ENCODE peak calls at places on chromosomes 4 and X, in eight cellular contexts. One of them, this sample, is unnamed.

GRCh38 chr4:108393870-108394269 is 225.1 kb upstream of the LEF1 start:
- DNase-seq in endothelial cell of umbilical vein: no peak
- DNase-seq in HCT116: no peak
- DNase-seq in uterus: no peak
- DNase-seq in tibial nerve: no peak
- DNase-seq in A549: no peak
- DNase-seq in heart left ventricle: no peak
- DNase-seq in suprapubic skin: no peak
- DNase-seq in this sample: no peak

GRCh38 chr4:151407466-151408379 is 1.3 kb upstream of the FHIP1A start:
- DNase-seq in endothelial cell of umbilical vein: no peak
- DNase-seq in HCT116: no peak
- DNase-seq in uterus: peak
- DNase-seq in tibial nerve: no peak
- DNase-seq in A549: no peak
- DNase-seq in heart left ventricle: peak
- DNase-seq in suprapubic skin: peak
- DNase-seq in this sample: peak

GRCh38 chrX:69079278-69079677 is 86.0 kb downstream of the PJA1 start:
- DNase-seq in endothelial cell of umbilical vein: no peak
- DNase-seq in HCT116: no peak
- DNase-seq in uterus: no peak
- DNase-seq in tibial nerve: no peak
- DNase-seq in A549: no peak
- DNase-seq in heart left ventricle: no peak
- DNase-seq in suprapubic skin: peak
- DNase-seq in this sample: no peak

GRCh38 chr4:79044260-79044659 is 105.0 kb upstream of the PAQR3 start:
- DNase-seq in endothelial cell of umbilical vein: no peak
- DNase-seq in HCT116: no peak
- DNase-seq in uterus: no peak
- DNase-seq in tibial nerve: no peak
- DNase-seq in A549: no peak
- DNase-seq in heart left ventricle: no peak
- DNase-seq in suprapubic skin: no peak
- DNase-seq in this sample: no peak

GRCh38 chrX:78329486-78329885 is 2.1 kb upstream of the CYSLTR1 start:
- DNase-seq in endothelial cell of umbilical vein: no peak
- DNase-seq in HCT116: no peak
- DNase-seq in uterus: no peak
- DNase-seq in tibial nerve: no peak
- DNase-seq in A549: no peak
- DNase-seq in heart left ventricle: no peak
- DNase-seq in suprapubic skin: no peak
- DNase-seq in this sample: no peak

GRCh38 chr4:189613202-189613601 is 327.5 kb upstream of the FRG1 start:
- DNase-seq in endothelial cell of umbilical vein: no peak
- DNase-seq in HCT116: no peak
- DNase-seq in uterus: no peak
- DNase-seq in tibial nerve: no peak
- DNase-seq in A549: no peak
- DNase-seq in heart left ventricle: no peak
- DNase-seq in suprapubic skin: no peak
- DNase-seq in this sample: no peak

GRCh38 chrX:19512961-19513360 is 2.3 kb downstream of the MAP3K15 start:
- DNase-seq in endothelial cell of umbilical vein: no peak
- DNase-seq in HCT116: no peak
- DNase-seq in uterus: no peak
- DNase-seq in tibial nerve: no peak
- DNase-seq in A549: no peak
- DNase-seq in heart left ventricle: no peak
- DNase-seq in suprapubic skin: no peak
- DNase-seq in this sample: peak

GRCh38 chrX:87098477-87098876 is 419.1 kb upstream of the KLHL4 start:
- DNase-seq in endothelial cell of umbilical vein: no peak
- DNase-seq in HCT116: no peak
- DNase-seq in uterus: no peak
- DNase-seq in tibial nerve: no peak
- DNase-seq in A549: no peak
- DNase-seq in heart left ventricle: no peak
- DNase-seq in suprapubic skin: no peak
- DNase-seq in this sample: no peak

GRCh38 chr4:81366786-81367185 is 104.9 kb downstream of the RASGEF1B start:
- DNase-seq in endothelial cell of umbilical vein: no peak
- DNase-seq in HCT116: no peak
- DNase-seq in uterus: no peak
- DNase-seq in tibial nerve: no peak
- DNase-seq in A549: no peak
- DNase-seq in heart left ventricle: no peak
- DNase-seq in suprapubic skin: no peak
- DNase-seq in this sample: no peak

GRCh38 chrX:63932006-63932405 is 147.0 kb upstream of the ARHGEF9 start:
- DNase-seq in endothelial cell of umbilical vein: no peak
- DNase-seq in HCT116: no peak
- DNase-seq in uterus: no peak
- DNase-seq in tibial nerve: no peak
- DNase-seq in A549: no peak
- DNase-seq in heart left ventricle: no peak
- DNase-seq in suprapubic skin: no peak
- DNase-seq in this sample: no peak

GRCh38 chrX:119695535-119696050 is 2.6 kb upstream of the SEPTIN6 start:
- DNase-seq in endothelial cell of umbilical vein: no peak
- DNase-seq in HCT116: no peak
- DNase-seq in uterus: no peak
- DNase-seq in tibial nerve: no peak
- DNase-seq in A549: no peak
- DNase-seq in heart left ventricle: no peak
- DNase-seq in suprapubic skin: no peak
- DNase-seq in this sample: no peak

GRCh38 chrX:119693996-119694451 is 1.1 kb upstream of the SEPTIN6 start:
- DNase-seq in endothelial cell of umbilical vein: no peak
- DNase-seq in HCT116: no peak
- DNase-seq in uterus: no peak
- DNase-seq in tibial nerve: no peak
- DNase-seq in A549: no peak
- DNase-seq in heart left ventricle: no peak
- DNase-seq in suprapubic skin: peak
- DNase-seq in this sample: peak

GRCh38 chrX:119696251-119696890 is 3.4 kb upstream of the SEPTIN6 start:
- DNase-seq in endothelial cell of umbilical vein: no peak
- DNase-seq in HCT116: no peak
- DNase-seq in uterus: no peak
- DNase-seq in tibial nerve: no peak
- DNase-seq in A549: no peak
- DNase-seq in heart left ventricle: no peak
- DNase-seq in suprapubic skin: no peak
- DNase-seq in this sample: peak

GRCh38 chrX:119693032-119693995 is at the start of gene SEPTIN6:
- DNase-seq in endothelial cell of umbilical vein: peak
- DNase-seq in HCT116: peak
- DNase-seq in uterus: peak
- DNase-seq in tibial nerve: peak
- DNase-seq in A549: peak
- DNase-seq in heart left ventricle: peak
- DNase-seq in suprapubic skin: peak
- DNase-seq in this sample: peak

DNA sequence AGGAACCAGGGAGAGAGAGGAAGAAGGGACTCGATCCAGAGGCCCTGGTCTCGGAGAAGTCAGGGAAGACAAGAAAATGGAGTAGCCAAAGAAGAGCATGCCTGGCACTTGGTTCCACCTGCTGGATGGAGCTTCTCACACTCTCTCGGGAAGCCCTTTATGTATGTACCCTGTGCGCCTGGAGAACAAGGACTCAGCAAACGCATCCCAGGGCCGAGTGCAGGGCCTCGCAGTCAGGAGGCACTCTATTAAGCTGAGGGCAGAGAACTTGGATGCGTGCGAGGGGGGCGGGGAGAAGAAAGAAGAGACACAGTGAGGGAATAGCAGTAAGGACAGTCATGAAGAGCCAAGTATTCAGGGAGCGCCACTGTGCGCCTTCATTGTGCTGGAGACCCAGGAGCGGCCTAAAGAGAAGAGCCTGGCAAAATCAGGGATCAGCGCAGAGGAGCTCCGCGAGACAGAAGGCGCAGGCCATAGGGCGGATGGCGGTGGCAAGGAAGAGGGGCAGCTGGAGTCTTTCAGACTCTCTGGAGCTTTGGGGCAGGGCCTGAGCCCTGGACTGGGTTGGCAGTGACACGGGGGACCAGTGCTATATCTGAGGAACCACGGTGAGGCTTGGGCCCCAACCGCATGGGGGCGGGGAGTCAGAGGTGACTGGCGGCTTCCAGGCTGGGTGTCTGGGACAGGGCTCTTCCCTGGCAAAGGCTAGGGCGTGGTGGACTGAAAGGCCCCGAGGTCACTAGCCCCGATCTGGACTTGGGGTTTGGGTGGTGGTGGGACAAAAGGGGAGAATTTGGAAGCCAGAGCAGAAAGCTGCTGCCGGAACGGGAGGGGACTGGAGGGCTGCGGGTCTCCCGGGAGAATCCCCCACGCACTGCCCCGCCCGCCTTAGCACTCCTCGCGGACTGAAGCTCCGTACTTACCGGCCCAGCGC is 1.9 kb upstream of the SEPTIN6 start:
- DNase-seq in endothelial cell of umbilical vein: no peak
- DNase-seq in HCT116: no peak
- DNase-seq in uterus: no peak
- DNase-seq in tibial nerve: no peak
- DNase-seq in A549: no peak
- DNase-seq in heart left ventricle: no peak
- DNase-seq in suprapubic skin: no peak
- DNase-seq in this sample: no peak
- H3K4me3 ChIP-seq in endothelial cell of umbilical vein: no peak
- H3K4me3 ChIP-seq in HCT116: no peak
- H3K4me3 ChIP-seq in uterus: no peak
- H3K4me3 ChIP-seq in tibial nerve: no peak
- H3K4me3 ChIP-seq in A549: no peak
- H3K4me3 ChIP-seq in heart left ventricle: no peak
- H3K4me3 ChIP-seq in suprapubic skin: no peak
- H3K4me3 ChIP-seq in this sample: no peak

GRCh38 chr4:184825394-184826314 is at the start of gene ACSL1:
- DNase-seq in endothelial cell of umbilical vein: peak
- DNase-seq in HCT116: no peak
- DNase-seq in uterus: peak
- DNase-seq in tibial nerve: peak
- DNase-seq in A549: peak
- DNase-seq in heart left ventricle: peak
- DNase-seq in suprapubic skin: peak
- DNase-seq in this sample: peak
- TF ChIP-seq POLR2A in endothelial cell of umbilical vein: no peak
- TF ChIP-seq POLR2A in HCT116: peak
- TF ChIP-seq POLR2A in uterus: peak
- TF ChIP-seq POLR2A in tibial nerve: peak
- TF ChIP-seq POLR2A in A549: peak
- TF ChIP-seq POLR2A in heart left ventricle: peak
- TF ChIP-seq POLR2A in suprapubic skin: no peak
- TF ChIP-seq POLR2A in this sample: no peak

GRCh38 chr4:4494882-4495281 is 47.0 kb downstream of the STX18 start:
- DNase-seq in endothelial cell of umbilical vein: no peak
- DNase-seq in HCT116: no peak
- DNase-seq in uterus: no peak
- DNase-seq in tibial nerve: no peak
- DNase-seq in A549: no peak
- DNase-seq in heart left ventricle: no peak
- DNase-seq in suprapubic skin: no peak
- DNase-seq in this sample: no peak

GRCh38 chr4:4490041-4490440 is 51.8 kb downstream of the STX18 start:
- DNase-seq in endothelial cell of umbilical vein: no peak
- DNase-seq in HCT116: no peak
- DNase-seq in uterus: no peak
- DNase-seq in tibial nerve: no peak
- DNase-seq in A549: no peak
- DNase-seq in heart left ventricle: no peak
- DNase-seq in suprapubic skin: no peak
- DNase-seq in this sample: no peak

GRCh38 chr4:4491396-4491893 is 50.4 kb downstream of the STX18 start:
- DNase-seq in endothelial cell of umbilical vein: no peak
- DNase-seq in HCT116: no peak
- DNase-seq in uterus: no peak
- DNase-seq in tibial nerve: no peak
- DNase-seq in A549: no peak
- DNase-seq in heart left ventricle: no peak
- DNase-seq in suprapubic skin: no peak
- DNase-seq in this sample: no peak

GRCh38 chr4:4490816-4491215 is 51.0 kb downstream of the STX18 start:
- DNase-seq in endothelial cell of umbilical vein: no peak
- DNase-seq in HCT116: no peak
- DNase-seq in uterus: no peak
- DNase-seq in tibial nerve: no peak
- DNase-seq in A549: no peak
- DNase-seq in heart left ventricle: no peak
- DNase-seq in suprapubic skin: no peak
- DNase-seq in this sample: no peak

DNA sequence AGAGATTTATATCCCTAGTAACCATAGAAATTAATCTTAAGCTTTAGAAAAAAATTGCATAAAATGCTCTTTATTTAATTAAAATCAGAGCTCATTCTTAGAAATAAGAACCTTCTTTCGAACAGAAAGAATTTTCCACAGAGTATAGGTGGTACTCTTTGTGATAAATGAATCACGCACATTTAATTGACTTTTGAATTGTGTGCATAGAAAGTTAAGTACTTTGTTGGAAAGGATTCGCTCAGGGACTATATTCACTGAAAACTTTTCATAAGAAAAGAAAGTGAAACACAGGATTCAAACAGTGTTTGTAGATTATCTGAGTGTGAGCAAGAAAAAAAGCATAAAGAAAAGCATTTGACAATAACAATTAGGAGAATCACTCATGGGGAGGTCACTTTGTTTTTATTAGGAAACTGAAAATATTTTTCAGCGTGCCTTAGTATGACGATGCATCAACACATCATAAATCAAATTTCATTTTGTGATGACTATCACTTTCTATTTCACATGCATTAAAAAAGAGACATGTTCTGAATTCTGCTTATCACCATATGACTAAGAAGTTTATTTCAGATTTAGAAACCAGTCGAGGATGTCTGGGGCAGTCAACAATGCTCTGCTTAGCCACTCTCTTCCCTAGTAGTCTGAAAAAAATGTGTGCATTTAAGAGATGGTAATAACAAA is 49.5 kb downstream of the STX18 start:
- DNase-seq in endothelial cell of umbilical vein: peak
- DNase-seq in HCT116: no peak
- DNase-seq in uterus: no peak
- DNase-seq in tibial nerve: no peak
- DNase-seq in A549: no peak
- DNase-seq in heart left ventricle: no peak
- DNase-seq in suprapubic skin: no peak
- DNase-seq in this sample: no peak
- H3K4me3 ChIP-seq in endothelial cell of umbilical vein: peak
- H3K4me3 ChIP-seq in HCT116: no peak
- H3K4me3 ChIP-seq in uterus: peak
- H3K4me3 ChIP-seq in tibial nerve: no peak
- H3K4me3 ChIP-seq in A549: no peak
- H3K4me3 ChIP-seq in heart left ventricle: no peak
- H3K4me3 ChIP-seq in suprapubic skin: no peak
- H3K4me3 ChIP-seq in this sample: no peak

DNA sequence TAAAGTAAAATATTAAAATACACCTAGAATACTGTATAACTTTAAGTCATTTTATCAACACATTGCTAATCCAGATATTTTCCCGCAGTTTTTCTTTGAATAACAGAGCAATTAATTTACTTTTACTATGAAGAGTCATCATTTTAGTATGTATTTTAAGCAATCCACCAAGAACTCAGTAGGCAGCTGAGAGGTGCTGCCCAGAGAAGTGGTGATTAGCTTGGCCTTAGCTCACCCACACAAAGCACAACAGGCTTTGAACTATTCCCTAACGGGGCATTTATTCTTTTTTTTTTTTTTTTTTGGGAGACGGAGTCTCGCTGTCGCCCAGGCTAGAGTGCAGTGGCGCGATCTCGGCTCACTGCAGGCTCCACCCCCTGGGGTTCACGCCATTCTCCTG is 74.4 kb downstream of the CD38 start:
- DNase-seq in endothelial cell of umbilical vein: no peak
- DNase-seq in HCT116: no peak
- DNase-seq in uterus: no peak
- DNase-seq in tibial nerve: no peak
- DNase-seq in A549: no peak
- DNase-seq in heart left ventricle: no peak
- DNase-seq in suprapubic skin: no peak
- DNase-seq in this sample: no peak
- TF ChIP-seq POLR2A in endothelial cell of umbilical vein: no peak
- TF ChIP-seq POLR2A in HCT116: no peak
- TF ChIP-seq POLR2A in uterus: no peak
- TF ChIP-seq POLR2A in tibial nerve: no peak
- TF ChIP-seq POLR2A in A549: no peak
- TF ChIP-seq POLR2A in heart left ventricle: no peak
- TF ChIP-seq POLR2A in suprapubic skin: no peak
- TF ChIP-seq POLR2A in this sample: no peak

This sample was measured in lower leg skin.